ENCODE peak calls at places on chromosomes 6 and 20, in ten cellular contexts. O is GM20000, Y is SW 1271, P is HEK293T, H is GM23248, Q is SK-MEL-5, E is left cardiac atrium, I is head of caudate nucleus, L is NCI-H1092, T is HS-5. S is an unnamed sample.

GRCh38 chr20:3560578-3560977 is 89.8 kb downstream of the ATRN start:
- DNase-seq in P (no peak), T (peak), E (no peak), H (peak), L (no peak), I (no peak), Y (no peak), O (no peak), Q (no peak), S (no peak)

GRCh38 chr6:37011656-37012378 is 6.4 kb downstream of the FGD2 start:
- DNase-seq in P (no peak), E (no peak), Q (no peak), L (no peak), Y (no peak), T (no peak), O (no peak), I (no peak), H (peak), S (no peak)

GRCh38 chr20:35979528-35979927 is 11.1 kb downstream of the CNBD2 start:
- DNase-seq in L (no peak), P (no peak), T (no peak), I (no peak), Y (no peak), H (peak), O (no peak), Q (no peak), E (no peak), S (no peak)

GRCh38 chr6:43699564-43700186 is 12.1 kb upstream of the MRPS18A start:
- DNase-seq in I (no peak), Y (no peak), L (peak), O (no peak), Q (no peak), T (no peak), H (peak), P (no peak), E (peak), S (no peak)

GRCh38 chr6:127938701-127939100 is 37.8 kb upstream of the THEMIS start:
- DNase-seq in Y (peak), L (no peak), T (no peak), I (no peak), P (no peak), O (no peak), Q (peak), E (no peak), H (peak), S (no peak)

GRCh38 chr6:139149383-139149782 is 14.5 kb downstream of the HECA start:
- DNase-seq in H (no peak), T (no peak), L (no peak), I (peak), E (peak), O (no peak), Y (no peak), P (no peak), Q (no peak), S (no peak)

GRCh38 chr6:118511930-118512715 is 36.0 kb upstream of the PLN start:
- DNase-seq in L (no peak), O (no peak), Y (no peak), T (no peak), I (no peak), H (no peak), P (no peak), Q (no peak), E (no peak), S (no peak)

GRCh38 chr20:56483970-56484369 is 15.5 kb downstream of the RTF2 start:
- DNase-seq in Y (no peak), T (no peak), O (no peak), L (no peak), P (no peak), H (no peak), I (no peak), Q (no peak), E (no peak), S (no peak)

GRCh38 chr6:36874016-36874442 is 574 bp downstream of the PPIL1 start:
- DNase-seq in L (no peak), O (no peak), E (peak), Q (no peak), I (no peak), H (peak), T (no peak), P (no peak), Y (no peak), S (no peak)

GRCh38 chr6:105981002-105981887 is 104.9 kb upstream of the PRDM1 start:
- DNase-seq in H (peak), Y (no peak), Q (no peak), T (no peak), E (no peak), I (no peak), P (no peak), L (no peak), O (peak), S (no peak)

S was measured in HS-27A.